ENCODE peak calls at places on chromosome 6, in nine cellular contexts. One of them, this sample, is unnamed.

GRCh38 chr6:167420858-167421766 is 96.2 kb downstream of the TTLL2 start:
- DNase-seq in NCI-H1694 treated with DMSO at 0.1 percent for 48 hours: no peak
- DNase-seq in mucosa of gallbladder: peak; percentile 94
- DNase-seq in GM10248: no peak
- DNase-seq in SK-N-DZ: no peak
- DNase-seq in A172: no peak
- DNase-seq in NCI-H2171: no peak
- DNase-seq in stimulated activated naive B cell treated with anti-CD40 and anti-IgM and Interleukin-4, amounts not matched to agents 10 μg/mL and 1 μg/mL and 100 μg/mL, for 72 hours: no peak
- DNase-seq in activated effector memory CD4-positive, alpha-beta T cell treated with Interleukin-2 at 50 U/mL for 16 hours: no peak
- DNase-seq in this sample: no peak

GRCh38 chr6:43921548-43922422 is 151.8 kb downstream of the VEGFA start:
- DNase-seq in stimulated activated naive B cell treated with anti-CD40 and anti-IgM and Interleukin-4, amounts not matched to agents 10 μg/mL and 1 μg/mL and 100 μg/mL, for 72 hours: no peak
- DNase-seq in mucosa of gallbladder: no peak
- DNase-seq in GM10248: no peak
- DNase-seq in NCI-H1694 treated with DMSO at 0.1 percent for 48 hours: no peak
- DNase-seq in activated effector memory CD4-positive, alpha-beta T cell treated with Interleukin-2 at 50 U/mL for 16 hours: no peak
- DNase-seq in NCI-H2171: no peak
- DNase-seq in SK-N-DZ: no peak
- DNase-seq in A172: no peak
- DNase-seq in this sample: no peak

GRCh38 chr6:1786455-1787108 is 176.9 kb downstream of the FOXC1 start:
- DNase-seq in mucosa of gallbladder: no peak
- DNase-seq in NCI-H1694 treated with DMSO at 0.1 percent for 48 hours: no peak
- DNase-seq in GM10248: no peak
- DNase-seq in NCI-H2171: no peak
- DNase-seq in SK-N-DZ: no peak
- DNase-seq in stimulated activated naive B cell treated with anti-CD40 and anti-IgM and Interleukin-4, amounts not matched to agents 10 μg/mL and 1 μg/mL and 100 μg/mL, for 72 hours: no peak
- DNase-seq in activated effector memory CD4-positive, alpha-beta T cell treated with Interleukin-2 at 50 U/mL for 16 hours: no peak
- DNase-seq in A172: no peak
- DNase-seq in this sample: peak; percentile 54

GRCh38 chr6:125919618-125920017 is 37.0 kb upstream of the HINT3 start:
- DNase-seq in GM10248: no peak
- DNase-seq in mucosa of gallbladder: no peak
- DNase-seq in A172: no peak
- DNase-seq in SK-N-DZ: no peak
- DNase-seq in stimulated activated naive B cell treated with anti-CD40 and anti-IgM and Interleukin-4, amounts not matched to agents 10 μg/mL and 1 μg/mL and 100 μg/mL, for 72 hours: no peak
- DNase-seq in NCI-H2171: no peak
- DNase-seq in NCI-H1694 treated with DMSO at 0.1 percent for 48 hours: no peak
- DNase-seq in activated effector memory CD4-positive, alpha-beta T cell treated with Interleukin-2 at 50 U/mL for 16 hours: no peak
- DNase-seq in this sample: no peak

GRCh38 chr6:155521719-155522118 is 66.1 kb upstream of the NOX3 start:
- DNase-seq in NCI-H1694 treated with DMSO at 0.1 percent for 48 hours: no peak
- DNase-seq in A172: peak; percentile 56
- DNase-seq in mucosa of gallbladder: no peak
- DNase-seq in activated effector memory CD4-positive, alpha-beta T cell treated with Interleukin-2 at 50 U/mL for 16 hours: no peak
- DNase-seq in GM10248: no peak
- DNase-seq in SK-N-DZ: no peak
- DNase-seq in NCI-H2171: no peak
- DNase-seq in stimulated activated naive B cell treated with anti-CD40 and anti-IgM and Interleukin-4, amounts not matched to agents 10 μg/mL and 1 μg/mL and 100 μg/mL, for 72 hours: no peak
- DNase-seq in this sample: peak; percentile 81

GRCh38 chr6:69069881-69070280 is 434.8 kb downstream of the ADGRB3 start:
- DNase-seq in stimulated activated naive B cell treated with anti-CD40 and anti-IgM and Interleukin-4, amounts not matched to agents 10 μg/mL and 1 μg/mL and 100 μg/mL, for 72 hours: no peak
- DNase-seq in activated effector memory CD4-positive, alpha-beta T cell treated with Interleukin-2 at 50 U/mL for 16 hours: no peak
- DNase-seq in GM10248: no peak
- DNase-seq in A172: no peak
- DNase-seq in NCI-H2171: no peak
- DNase-seq in SK-N-DZ: no peak
- DNase-seq in NCI-H1694 treated with DMSO at 0.1 percent for 48 hours: no peak
- DNase-seq in mucosa of gallbladder: no peak
- DNase-seq in this sample: peak; percentile 1

GRCh38 chr6:154347981-154348380 is 8.6 kb downstream of the IPCEF1 start:
- DNase-seq in GM10248: no peak
- DNase-seq in NCI-H1694 treated with DMSO at 0.1 percent for 48 hours: no peak
- DNase-seq in NCI-H2171: no peak
- DNase-seq in activated effector memory CD4-positive, alpha-beta T cell treated with Interleukin-2 at 50 U/mL for 16 hours: no peak
- DNase-seq in mucosa of gallbladder: no peak
- DNase-seq in A172: no peak
- DNase-seq in SK-N-DZ: no peak
- DNase-seq in stimulated activated naive B cell treated with anti-CD40 and anti-IgM and Interleukin-4, amounts not matched to agents 10 μg/mL and 1 μg/mL and 100 μg/mL, for 72 hours: no peak
- DNase-seq in this sample: no peak

GRCh38 chr6:75326557-75327258 is 42.1 kb upstream of the TMEM30A start:
- DNase-seq in GM10248: no peak
- DNase-seq in NCI-H1694 treated with DMSO at 0.1 percent for 48 hours: no peak
- DNase-seq in mucosa of gallbladder: no peak
- DNase-seq in activated effector memory CD4-positive, alpha-beta T cell treated with Interleukin-2 at 50 U/mL for 16 hours: no peak
- DNase-seq in SK-N-DZ: peak; percentile 17
- DNase-seq in stimulated activated naive B cell treated with anti-CD40 and anti-IgM and Interleukin-4, amounts not matched to agents 10 μg/mL and 1 μg/mL and 100 μg/mL, for 72 hours: no peak
- DNase-seq in A172: no peak
- DNase-seq in NCI-H2171: no peak
- DNase-seq in this sample: no peak

GRCh38 chr6:47144306-47144705 is 102.2 kb upstream of the ADGRF1 start:
- DNase-seq in NCI-H2171: no peak
- DNase-seq in NCI-H1694 treated with DMSO at 0.1 percent for 48 hours: no peak
- DNase-seq in mucosa of gallbladder: no peak
- DNase-seq in GM10248: no peak
- DNase-seq in stimulated activated naive B cell treated with anti-CD40 and anti-IgM and Interleukin-4, amounts not matched to agents 10 μg/mL and 1 μg/mL and 100 μg/mL, for 72 hours: no peak
- DNase-seq in activated effector memory CD4-positive, alpha-beta T cell treated with Interleukin-2 at 50 U/mL for 16 hours: no peak
- DNase-seq in A172: no peak
- DNase-seq in SK-N-DZ: no peak
- DNase-seq in this sample: no peak

GRCh38 chr6:78598966-78599365 is 268.4 kb upstream of the IRAK1BP1 start:
- DNase-seq in mucosa of gallbladder: peak; percentile 22
- DNase-seq in GM10248: no peak
- DNase-seq in NCI-H2171: no peak
- DNase-seq in stimulated activated naive B cell treated with anti-CD40 and anti-IgM and Interleukin-4, amounts not matched to agents 10 μg/mL and 1 μg/mL and 100 μg/mL, for 72 hours: no peak
- DNase-seq in A172: peak; percentile 97
- DNase-seq in activated effector memory CD4-positive, alpha-beta T cell treated with Interleukin-2 at 50 U/mL for 16 hours: no peak
- DNase-seq in SK-N-DZ: no peak
- DNase-seq in NCI-H1694 treated with DMSO at 0.1 percent for 48 hours: no peak
- DNase-seq in this sample: peak; percentile 99

GRCh38 chr6:52725530-52726192 is 37.6 kb downstream of the GSTA2 start:
- DNase-seq in activated effector memory CD4-positive, alpha-beta T cell treated with Interleukin-2 at 50 U/mL for 16 hours: no peak
- DNase-seq in stimulated activated naive B cell treated with anti-CD40 and anti-IgM and Interleukin-4, amounts not matched to agents 10 μg/mL and 1 μg/mL and 100 μg/mL, for 72 hours: no peak
- DNase-seq in GM10248: no peak
- DNase-seq in NCI-H2171: no peak
- DNase-seq in NCI-H1694 treated with DMSO at 0.1 percent for 48 hours: no peak
- DNase-seq in mucosa of gallbladder: peak; percentile 61
- DNase-seq in A172: no peak
- DNase-seq in SK-N-DZ: no peak
- DNase-seq in this sample: no peak

GRCh38 chr6:79762370-79762769 is 131.2 kb downstream of the SH3BGRL2 start:
- DNase-seq in activated effector memory CD4-positive, alpha-beta T cell treated with Interleukin-2 at 50 U/mL for 16 hours: no peak
- DNase-seq in stimulated activated naive B cell treated with anti-CD40 and anti-IgM and Interleukin-4, amounts not matched to agents 10 μg/mL and 1 μg/mL and 100 μg/mL, for 72 hours: no peak
- DNase-seq in SK-N-DZ: peak; percentile 32
- DNase-seq in mucosa of gallbladder: no peak
- DNase-seq in NCI-H2171: no peak
- DNase-seq in GM10248: no peak
- DNase-seq in A172: no peak
- DNase-seq in NCI-H1694 treated with DMSO at 0.1 percent for 48 hours: no peak
- DNase-seq in this sample: peak; percentile 5

GRCh38 chr6:2061880-2062279 is 183.5 kb downstream of the GMDS start:
- DNase-seq in NCI-H1694 treated with DMSO at 0.1 percent for 48 hours: no peak
- DNase-seq in SK-N-DZ: no peak
- DNase-seq in GM10248: no peak
- DNase-seq in NCI-H2171: no peak
- DNase-seq in mucosa of gallbladder: no peak
- DNase-seq in A172: peak; percentile 11
- DNase-seq in activated effector memory CD4-positive, alpha-beta T cell treated with Interleukin-2 at 50 U/mL for 16 hours: no peak
- DNase-seq in stimulated activated naive B cell treated with anti-CD40 and anti-IgM and Interleukin-4, amounts not matched to agents 10 μg/mL and 1 μg/mL and 100 μg/mL, for 72 hours: no peak
- DNase-seq in this sample: no peak

GRCh38 chr6:100432136-100432535 is 32.6 kb downstream of the SIM1 start:
- DNase-seq in SK-N-DZ: no peak
- DNase-seq in NCI-H1694 treated with DMSO at 0.1 percent for 48 hours: no peak
- DNase-seq in activated effector memory CD4-positive, alpha-beta T cell treated with Interleukin-2 at 50 U/mL for 16 hours: no peak
- DNase-seq in mucosa of gallbladder: no peak
- DNase-seq in GM10248: no peak
- DNase-seq in A172: no peak
- DNase-seq in stimulated activated naive B cell treated with anti-CD40 and anti-IgM and Interleukin-4, amounts not matched to agents 10 μg/mL and 1 μg/mL and 100 μg/mL, for 72 hours: no peak
- DNase-seq in NCI-H2171: no peak
- DNase-seq in this sample: no peak

GRCh38 chr6:19538086-19538485 is 299.1 kb upstream of the ID4 start:
- DNase-seq in mucosa of gallbladder: peak; percentile 86
- DNase-seq in NCI-H1694 treated with DMSO at 0.1 percent for 48 hours: no peak
- DNase-seq in GM10248: no peak
- DNase-seq in stimulated activated naive B cell treated with anti-CD40 and anti-IgM and Interleukin-4, amounts not matched to agents 10 μg/mL and 1 μg/mL and 100 μg/mL, for 72 hours: no peak
- DNase-seq in SK-N-DZ: no peak
- DNase-seq in A172: no peak
- DNase-seq in NCI-H2171: peak; percentile 97
- DNase-seq in activated effector memory CD4-positive, alpha-beta T cell treated with Interleukin-2 at 50 U/mL for 16 hours: no peak
- DNase-seq in this sample: no peak

GRCh38 chr6:151842816-151843215 is 35.3 kb downstream of the ESR1 start:
- DNase-seq in A172: no peak
- DNase-seq in stimulated activated naive B cell treated with anti-CD40 and anti-IgM and Interleukin-4, amounts not matched to agents 10 μg/mL and 1 μg/mL and 100 μg/mL, for 72 hours: no peak
- DNase-seq in GM10248: no peak
- DNase-seq in SK-N-DZ: no peak
- DNase-seq in NCI-H2171: no peak
- DNase-seq in mucosa of gallbladder: no peak
- DNase-seq in NCI-H1694 treated with DMSO at 0.1 percent for 48 hours: no peak
- DNase-seq in activated effector memory CD4-positive, alpha-beta T cell treated with Interleukin-2 at 50 U/mL for 16 hours: no peak
- DNase-seq in this sample: peak; percentile 3

GRCh38 chr6:37868447-37868825 is 48.9 kb downstream of the ZFAND3 start:
- DNase-seq in mucosa of gallbladder: no peak
- DNase-seq in NCI-H1694 treated with DMSO at 0.1 percent for 48 hours: no peak
- DNase-seq in SK-N-DZ: no peak
- DNase-seq in NCI-H2171: no peak
- DNase-seq in activated effector memory CD4-positive, alpha-beta T cell treated with Interleukin-2 at 50 U/mL for 16 hours: no peak
- DNase-seq in stimulated activated naive B cell treated with anti-CD40 and anti-IgM and Interleukin-4, amounts not matched to agents 10 μg/mL and 1 μg/mL and 100 μg/mL, for 72 hours: no peak
- DNase-seq in GM10248: no peak
- DNase-seq in A172: peak; percentile 66
- DNase-seq in this sample: peak; percentile 57

GRCh38 chr6:79943133-79943532 is 4.2 kb downstream of the ELOVL4 start:
- DNase-seq in A172: no peak
- DNase-seq in SK-N-DZ: no peak
- DNase-seq in mucosa of gallbladder: no peak
- DNase-seq in stimulated activated naive B cell treated with anti-CD40 and anti-IgM and Interleukin-4, amounts not matched to agents 10 μg/mL and 1 μg/mL and 100 μg/mL, for 72 hours: no peak
- DNase-seq in NCI-H1694 treated with DMSO at 0.1 percent for 48 hours: no peak
- DNase-seq in activated effector memory CD4-positive, alpha-beta T cell treated with Interleukin-2 at 50 U/mL for 16 hours: no peak
- DNase-seq in GM10248: no peak
- DNase-seq in NCI-H2171: no peak
- DNase-seq in this sample: no peak

GRCh38 chr6:143227675-143228074 is 167.0 kb downstream of the AIG1 start:
- DNase-seq in GM10248: no peak
- DNase-seq in SK-N-DZ: no peak
- DNase-seq in mucosa of gallbladder: no peak
- DNase-seq in stimulated activated naive B cell treated with anti-CD40 and anti-IgM and Interleukin-4, amounts not matched to agents 10 μg/mL and 1 μg/mL and 100 μg/mL, for 72 hours: no peak
- DNase-seq in NCI-H1694 treated with DMSO at 0.1 percent for 48 hours: no peak
- DNase-seq in activated effector memory CD4-positive, alpha-beta T cell treated with Interleukin-2 at 50 U/mL for 16 hours: no peak
- DNase-seq in A172: no peak
- DNase-seq in NCI-H2171: no peak
- DNase-seq in this sample: no peak

GRCh38 chr6:116287668-116288282 is 8.0 kb upstream of the TSPYL1 start:
- DNase-seq in stimulated activated naive B cell treated with anti-CD40 and anti-IgM and Interleukin-4, amounts not matched to agents 10 μg/mL and 1 μg/mL and 100 μg/mL, for 72 hours: no peak
- DNase-seq in SK-N-DZ: peak; percentile 61
- DNase-seq in NCI-H1694 treated with DMSO at 0.1 percent for 48 hours: peak; percentile 61
- DNase-seq in A172: peak; percentile 58
- DNase-seq in NCI-H2171: no peak
- DNase-seq in activated effector memory CD4-positive, alpha-beta T cell treated with Interleukin-2 at 50 U/mL for 16 hours: no peak
- DNase-seq in mucosa of gallbladder: no peak
- DNase-seq in GM10248: no peak
- DNase-seq in this sample: peak; percentile 42

GRCh38 chr6:118644007-118644406 is 7.4 kb downstream of the CEP85L start:
- DNase-seq in A172: no peak
- DNase-seq in SK-N-DZ: no peak
- DNase-seq in NCI-H1694 treated with DMSO at 0.1 percent for 48 hours: no peak
- DNase-seq in GM10248: no peak
- DNase-seq in stimulated activated naive B cell treated with anti-CD40 and anti-IgM and Interleukin-4, amounts not matched to agents 10 μg/mL and 1 μg/mL and 100 μg/mL, for 72 hours: no peak
- DNase-seq in activated effector memory CD4-positive, alpha-beta T cell treated with Interleukin-2 at 50 U/mL for 16 hours: no peak
- DNase-seq in mucosa of gallbladder: no peak
- DNase-seq in NCI-H2171: no peak
- DNase-seq in this sample: no peak

GRCh38 chr6:38871745-38872568 is 156.8 kb downstream of the DNAH8 start:
- DNase-seq in NCI-H1694 treated with DMSO at 0.1 percent for 48 hours: peak; percentile 15
- DNase-seq in GM10248: peak; percentile 41
- DNase-seq in mucosa of gallbladder: peak; percentile 62
- DNase-seq in activated effector memory CD4-positive, alpha-beta T cell treated with Interleukin-2 at 50 U/mL for 16 hours: peak; percentile 41
- DNase-seq in SK-N-DZ: peak; percentile 41
- DNase-seq in NCI-H2171: peak; percentile 40
- DNase-seq in A172: peak; percentile 22
- DNase-seq in stimulated activated naive B cell treated with anti-CD40 and anti-IgM and Interleukin-4, amounts not matched to agents 10 μg/mL and 1 μg/mL and 100 μg/mL, for 72 hours: peak; percentile 10
- DNase-seq in this sample: peak; percentile 27

GRCh38 chr6:39912446-39912845 is 21.8 kb downstream of the MOCS1 start:
- DNase-seq in SK-N-DZ: no peak
- DNase-seq in A172: no peak
- DNase-seq in NCI-H1694 treated with DMSO at 0.1 percent for 48 hours: no peak
- DNase-seq in mucosa of gallbladder: no peak
- DNase-seq in NCI-H2171: no peak
- DNase-seq in activated effector memory CD4-positive, alpha-beta T cell treated with Interleukin-2 at 50 U/mL for 16 hours: no peak
- DNase-seq in GM10248: no peak
- DNase-seq in stimulated activated naive B cell treated with anti-CD40 and anti-IgM and Interleukin-4, amounts not matched to agents 10 μg/mL and 1 μg/mL and 100 μg/mL, for 72 hours: no peak
- DNase-seq in this sample: no peak

GRCh38 chr6:51472745-51473483 is 614.5 kb downstream of the PKHD1 start:
- DNase-seq in SK-N-DZ: no peak
- DNase-seq in NCI-H1694 treated with DMSO at 0.1 percent for 48 hours: no peak
- DNase-seq in NCI-H2171: no peak
- DNase-seq in stimulated activated naive B cell treated with anti-CD40 and anti-IgM and Interleukin-4, amounts not matched to agents 10 μg/mL and 1 μg/mL and 100 μg/mL, for 72 hours: no peak
- DNase-seq in A172: no peak
- DNase-seq in mucosa of gallbladder: no peak
- DNase-seq in GM10248: no peak
- DNase-seq in activated effector memory CD4-positive, alpha-beta T cell treated with Interleukin-2 at 50 U/mL for 16 hours: no peak
- DNase-seq in this sample: no peak